ENCODE peak calls at places on chromosomes 1 and 21, in eight cellular contexts. One of them, this sample, is unnamed.

GRCh38 chr1:74681001-74681400 is 7.4 kb upstream of the ERICH3 start:
- DNase-seq in GM23338: no peak
- DNase-seq in WTC11: no peak
- DNase-seq in SHP77 treated with DMSO at 0.1 percent for 48 hours: no peak
- DNase-seq in H54: no peak
- DNase-seq in NCI-H1436: no peak
- DNase-seq in DMS 273 treated with DMSO at 0.1 percent for 48 hours: no peak
- DNase-seq in NCI-H1105: no peak
- DNase-seq in this sample: no peak

GRCh38 chr21:37072239-37072987 is 458 bp downstream of the PIGP start:
- DNase-seq in H54: peak; percentile 65
- DNase-seq in SHP77 treated with DMSO at 0.1 percent for 48 hours: peak; percentile 60
- DNase-seq in WTC11: peak; percentile 56
- DNase-seq in NCI-H1436: peak; percentile 80
- DNase-seq in GM23338: peak; percentile 67
- DNase-seq in NCI-H1105: no peak
- DNase-seq in DMS 273 treated with DMSO at 0.1 percent for 48 hours: peak; percentile 55
- DNase-seq in this sample: peak; percentile 83

GRCh38 chr1:55421317-55421716 is 206.2 kb upstream of the USP24 start:
- DNase-seq in WTC11: no peak
- DNase-seq in NCI-H1436: no peak
- DNase-seq in DMS 273 treated with DMSO at 0.1 percent for 48 hours: no peak
- DNase-seq in NCI-H1105: no peak
- DNase-seq in SHP77 treated with DMSO at 0.1 percent for 48 hours: no peak
- DNase-seq in H54: no peak
- DNase-seq in GM23338: no peak
- DNase-seq in this sample: no peak

GRCh38 chr1:1990222-1990621 is 13.4 kb downstream of the CFAP74 start:
- DNase-seq in NCI-H1436: no peak
- DNase-seq in NCI-H1105: no peak
- DNase-seq in H54: no peak
- DNase-seq in WTC11: no peak
- DNase-seq in SHP77 treated with DMSO at 0.1 percent for 48 hours: no peak
- DNase-seq in DMS 273 treated with DMSO at 0.1 percent for 48 hours: no peak
- DNase-seq in GM23338: no peak
- DNase-seq in this sample: no peak

GRCh38 chr1:24996983-24997893 is 67.2 kb upstream of the RUNX3 start:
- DNase-seq in NCI-H1436: no peak
- DNase-seq in SHP77 treated with DMSO at 0.1 percent for 48 hours: no peak
- DNase-seq in H54: no peak
- DNase-seq in GM23338: no peak
- DNase-seq in NCI-H1105: no peak
- DNase-seq in DMS 273 treated with DMSO at 0.1 percent for 48 hours: no peak
- DNase-seq in WTC11: no peak
- DNase-seq in this sample: no peak

GRCh38 chr1:180188679-180189175 is 34.1 kb downstream of the QSOX1 start:
- DNase-seq in NCI-H1105: no peak
- DNase-seq in GM23338: no peak
- DNase-seq in DMS 273 treated with DMSO at 0.1 percent for 48 hours: no peak
- DNase-seq in WTC11: no peak
- DNase-seq in SHP77 treated with DMSO at 0.1 percent for 48 hours: no peak
- DNase-seq in H54: no peak
- DNase-seq in NCI-H1436: no peak
- DNase-seq in this sample: no peak

GRCh38 chr1:170707959-170708666 is 44.2 kb downstream of the PRRX1 start:
- DNase-seq in NCI-H1436: no peak
- DNase-seq in GM23338: no peak
- DNase-seq in DMS 273 treated with DMSO at 0.1 percent for 48 hours: no peak
- DNase-seq in NCI-H1105: no peak
- DNase-seq in SHP77 treated with DMSO at 0.1 percent for 48 hours: no peak
- DNase-seq in H54: peak; percentile 55
- DNase-seq in WTC11: no peak
- DNase-seq in this sample: no peak

GRCh38 chr1:55071477-55071876 is 32.1 kb downstream of the PCSK9 start:
- DNase-seq in NCI-H1105: no peak
- DNase-seq in NCI-H1436: no peak
- DNase-seq in H54: peak; percentile 65
- DNase-seq in DMS 273 treated with DMSO at 0.1 percent for 48 hours: peak; percentile 6
- DNase-seq in WTC11: peak; percentile 67
- DNase-seq in GM23338: peak; percentile 87
- DNase-seq in SHP77 treated with DMSO at 0.1 percent for 48 hours: peak; percentile 5
- DNase-seq in this sample: no peak

GRCh38 chr1:235943581-235944114 is 76.9 kb upstream of the LYST start:
- DNase-seq in SHP77 treated with DMSO at 0.1 percent for 48 hours: no peak
- DNase-seq in H54: peak; percentile 42
- DNase-seq in DMS 273 treated with DMSO at 0.1 percent for 48 hours: no peak
- DNase-seq in GM23338: no peak
- DNase-seq in NCI-H1105: no peak
- DNase-seq in NCI-H1436: no peak
- DNase-seq in WTC11: no peak
- DNase-seq in this sample: no peak

GRCh38 chr1:241614144-241614543 is 26.0 kb downstream of the CHML start:
- DNase-seq in GM23338: no peak
- DNase-seq in NCI-H1436: no peak
- DNase-seq in H54: no peak
- DNase-seq in SHP77 treated with DMSO at 0.1 percent for 48 hours: no peak
- DNase-seq in NCI-H1105: no peak
- DNase-seq in WTC11: no peak
- DNase-seq in DMS 273 treated with DMSO at 0.1 percent for 48 hours: no peak
- DNase-seq in this sample: no peak

GRCh38 chr1:166914111-166914510 is 38.0 kb upstream of the TADA1 start:
- DNase-seq in NCI-H1105: no peak
- DNase-seq in NCI-H1436: no peak
- DNase-seq in SHP77 treated with DMSO at 0.1 percent for 48 hours: no peak
- DNase-seq in WTC11: no peak
- DNase-seq in DMS 273 treated with DMSO at 0.1 percent for 48 hours: no peak
- DNase-seq in GM23338: no peak
- DNase-seq in H54: no peak
- DNase-seq in this sample: no peak

GRCh38 chr1:204074274-204075115 is 1.6 kb downstream of the SOX13 start:
- DNase-seq in WTC11: no peak
- DNase-seq in NCI-H1436: peak; percentile 32
- DNase-seq in H54: peak; percentile 55
- DNase-seq in SHP77 treated with DMSO at 0.1 percent for 48 hours: no peak
- DNase-seq in GM23338: peak; percentile 66
- DNase-seq in DMS 273 treated with DMSO at 0.1 percent for 48 hours: no peak
- DNase-seq in NCI-H1105: peak; percentile 31
- DNase-seq in this sample: no peak

GRCh38 chr21:25776440-25776839 is 41.7 kb downstream of the GABPA start:
- DNase-seq in DMS 273 treated with DMSO at 0.1 percent for 48 hours: no peak
- DNase-seq in GM23338: no peak
- DNase-seq in H54: no peak
- DNase-seq in NCI-H1436: no peak
- DNase-seq in NCI-H1105: no peak
- DNase-seq in WTC11: no peak
- DNase-seq in SHP77 treated with DMSO at 0.1 percent for 48 hours: no peak
- DNase-seq in this sample: no peak

GRCh38 chr1:100448371-100448770 is 89.6 kb upstream of the GPR88 start:
- DNase-seq in SHP77 treated with DMSO at 0.1 percent for 48 hours: peak; percentile 57
- DNase-seq in GM23338: no peak
- DNase-seq in NCI-H1436: no peak
- DNase-seq in NCI-H1105: peak; percentile 25
- DNase-seq in DMS 273 treated with DMSO at 0.1 percent for 48 hours: no peak
- DNase-seq in H54: no peak
- DNase-seq in WTC11: no peak
- DNase-seq in this sample: no peak

GRCh38 chr1:165668184-165668583 is 30.2 kb downstream of the ALDH9A1 start:
- DNase-seq in GM23338: no peak
- DNase-seq in NCI-H1436: no peak
- DNase-seq in H54: no peak
- DNase-seq in SHP77 treated with DMSO at 0.1 percent for 48 hours: no peak
- DNase-seq in NCI-H1105: no peak
- DNase-seq in WTC11: no peak
- DNase-seq in DMS 273 treated with DMSO at 0.1 percent for 48 hours: no peak
- DNase-seq in this sample: no peak

GRCh38 chr1:65425697-65426096 is 5.2 kb downstream of the LEPR start:
- DNase-seq in NCI-H1436: no peak
- DNase-seq in GM23338: peak; percentile 69
- DNase-seq in SHP77 treated with DMSO at 0.1 percent for 48 hours: no peak
- DNase-seq in NCI-H1105: no peak
- DNase-seq in H54: peak; percentile 57
- DNase-seq in WTC11: no peak
- DNase-seq in DMS 273 treated with DMSO at 0.1 percent for 48 hours: no peak
- DNase-seq in this sample: no peak

GRCh38 chr1:229388876-229389580 is 44.9 kb downstream of the ACTA1 start:
- DNase-seq in GM23338: no peak
- DNase-seq in NCI-H1436: no peak
- DNase-seq in NCI-H1105: no peak
- DNase-seq in WTC11: no peak
- DNase-seq in SHP77 treated with DMSO at 0.1 percent for 48 hours: no peak
- DNase-seq in DMS 273 treated with DMSO at 0.1 percent for 48 hours: no peak
- DNase-seq in H54: no peak
- DNase-seq in this sample: no peak

GRCh38 chr1:182166321-182166720 is 104.8 kb upstream of the ZNF648 start:
- DNase-seq in SHP77 treated with DMSO at 0.1 percent for 48 hours: no peak
- DNase-seq in NCI-H1436: no peak
- DNase-seq in NCI-H1105: no peak
- DNase-seq in WTC11: no peak
- DNase-seq in H54: no peak
- DNase-seq in DMS 273 treated with DMSO at 0.1 percent for 48 hours: no peak
- DNase-seq in GM23338: no peak
- DNase-seq in this sample: no peak

GRCh38 chr1:46153228-46153627 is 20.8 kb upstream of the PIK3R3 start:
- DNase-seq in WTC11: no peak
- DNase-seq in DMS 273 treated with DMSO at 0.1 percent for 48 hours: no peak
- DNase-seq in NCI-H1436: no peak
- DNase-seq in GM23338: no peak
- DNase-seq in NCI-H1105: no peak
- DNase-seq in SHP77 treated with DMSO at 0.1 percent for 48 hours: no peak
- DNase-seq in H54: no peak
- DNase-seq in this sample: no peak

GRCh38 chr1:52032785-52033131 is 852 bp downstream of the KTI12 start:
- DNase-seq in WTC11: peak; percentile 36
- DNase-seq in H54: peak; percentile 23
- DNase-seq in SHP77 treated with DMSO at 0.1 percent for 48 hours: no peak
- DNase-seq in GM23338: peak; percentile 64
- DNase-seq in NCI-H1105: no peak
- DNase-seq in NCI-H1436: peak; percentile 4
- DNase-seq in DMS 273 treated with DMSO at 0.1 percent for 48 hours: no peak
- DNase-seq in this sample: no peak

GRCh38 chr1:114105401-114105979 is 48.2 kb downstream of the SYT6 start:
- DNase-seq in DMS 273 treated with DMSO at 0.1 percent for 48 hours: peak; percentile 15
- DNase-seq in SHP77 treated with DMSO at 0.1 percent for 48 hours: no peak
- DNase-seq in WTC11: no peak
- DNase-seq in NCI-H1105: no peak
- DNase-seq in NCI-H1436: no peak
- DNase-seq in GM23338: peak; percentile 36
- DNase-seq in H54: no peak
- DNase-seq in this sample: no peak

GRCh38 chr1:225657462-225657989 is 4.6 kb upstream of the ENAH start:
- DNase-seq in DMS 273 treated with DMSO at 0.1 percent for 48 hours: peak; percentile 19
- DNase-seq in WTC11: no peak
- DNase-seq in SHP77 treated with DMSO at 0.1 percent for 48 hours: no peak
- DNase-seq in NCI-H1436: no peak
- DNase-seq in H54: peak; percentile 24
- DNase-seq in GM23338: no peak
- DNase-seq in NCI-H1105: no peak
- DNase-seq in this sample: no peak

GRCh38 chr1:115115521-115116161 is 26.3 kb upstream of the TSPAN2 start:
- DNase-seq in DMS 273 treated with DMSO at 0.1 percent for 48 hours: no peak
- DNase-seq in H54: no peak
- DNase-seq in NCI-H1105: no peak
- DNase-seq in SHP77 treated with DMSO at 0.1 percent for 48 hours: no peak
- DNase-seq in NCI-H1436: no peak
- DNase-seq in WTC11: no peak
- DNase-seq in GM23338: no peak
- DNase-seq in this sample: no peak

This sample was measured in stimulated activated naive CD4-positive, alpha-beta T cell treated with Interleukin-2 at 50 U/mL for 16 hours.